ENCODE peak calls at places on chromosome 11, in four cellular contexts. One of them, this sample, is unnamed.

GRCh38 chr11:7252683-7253213 is 1.0 kb downstream of the SYT9 start:
- DNase-seq in heart left ventricle: no peak
- DNase-seq in endothelial cell of umbilical vein: no peak
- DNase-seq in mammary epithelial cell: no peak
- DNase-seq in this sample: no peak

GRCh38 chr11:106001304-106002012 is 20.6 kb downstream of the MSANTD4 start:
- DNase-seq in heart left ventricle: no peak
- DNase-seq in endothelial cell of umbilical vein: no peak
- DNase-seq in mammary epithelial cell: no peak
- DNase-seq in this sample: no peak

GRCh38 chr11:34846467-34846866 is 69.7 kb downstream of the APIP start:
- DNase-seq in heart left ventricle: no peak
- DNase-seq in endothelial cell of umbilical vein: no peak
- DNase-seq in mammary epithelial cell: no peak
- DNase-seq in this sample: no peak

GRCh38 chr11:73330569-73331093 is 22.6 kb downstream of the ARHGEF17 start:
- DNase-seq in heart left ventricle: no peak
- DNase-seq in endothelial cell of umbilical vein: peak; percentile 48
- DNase-seq in mammary epithelial cell: no peak
- DNase-seq in this sample: no peak

GRCh38 chr11:70397336-70397982 is 870 bp upstream of the CTTN start:
- DNase-seq in heart left ventricle: no peak
- DNase-seq in endothelial cell of umbilical vein: no peak
- DNase-seq in mammary epithelial cell: no peak
- DNase-seq in this sample: no peak

GRCh38 chr11:102419181-102419580 is 33.4 kb downstream of the TMEM123 start:
- DNase-seq in heart left ventricle: no peak
- DNase-seq in endothelial cell of umbilical vein: no peak
- DNase-seq in mammary epithelial cell: peak; percentile 50
- DNase-seq in this sample: no peak

GRCh38 chr11:65615950-65616574 is 486 bp downstream of the PCNX3 start:
- DNase-seq in heart left ventricle: no peak
- DNase-seq in endothelial cell of umbilical vein: no peak
- DNase-seq in mammary epithelial cell: peak; percentile 9
- DNase-seq in this sample: no peak

GRCh38 chr11:105230586-105230985 is 91.0 kb upstream of the CARD18 start:
- DNase-seq in heart left ventricle: no peak
- DNase-seq in endothelial cell of umbilical vein: no peak
- DNase-seq in mammary epithelial cell: peak; percentile 14
- DNase-seq in this sample: no peak

GRCh38 chr11:86067230-86068137 is 1.4 kb downstream of the PICALM start:
- DNase-seq in heart left ventricle: no peak
- DNase-seq in endothelial cell of umbilical vein: peak; percentile 56
- DNase-seq in mammary epithelial cell: peak; percentile 59
- DNase-seq in this sample: no peak

GRCh38 chr11:26286472-26287066 is 45.4 kb upstream of the ANO3 start:
- DNase-seq in heart left ventricle: no peak
- DNase-seq in endothelial cell of umbilical vein: peak; percentile 37
- DNase-seq in mammary epithelial cell: peak; percentile 1
- DNase-seq in this sample: no peak

DNA sequence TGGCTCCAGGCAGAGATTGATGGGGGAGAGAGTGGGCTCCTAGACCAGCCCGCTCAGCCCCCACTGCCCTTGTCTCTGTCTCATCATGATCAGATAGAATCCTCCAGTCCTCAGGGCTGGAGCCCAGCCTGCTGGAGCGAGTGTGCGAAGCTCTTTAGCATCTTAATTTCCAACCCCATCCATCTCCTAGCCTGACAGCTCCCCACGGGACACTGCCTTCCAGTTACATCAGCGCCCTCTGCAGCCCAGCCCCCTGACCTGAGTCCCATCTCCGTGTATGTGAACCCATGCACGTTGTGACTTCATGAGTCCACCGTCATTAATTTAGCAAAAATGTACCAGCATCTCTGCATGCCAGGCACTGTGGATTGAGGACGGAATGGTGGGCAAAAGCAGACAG is 2.1 kb downstream of the P2RX3 start:
- DNase-seq in heart left ventricle: peak; percentile 43
- DNase-seq in endothelial cell of umbilical vein: peak; percentile 19
- DNase-seq in mammary epithelial cell: no peak
- DNase-seq in this sample: no peak
- TF ChIP-seq CTCF in heart left ventricle: no peak
- TF ChIP-seq CTCF in endothelial cell of umbilical vein: no peak
- TF ChIP-seq CTCF in mammary epithelial cell: peak; percentile 28
- TF ChIP-seq CTCF in this sample: peak; percentile 31

DNA sequence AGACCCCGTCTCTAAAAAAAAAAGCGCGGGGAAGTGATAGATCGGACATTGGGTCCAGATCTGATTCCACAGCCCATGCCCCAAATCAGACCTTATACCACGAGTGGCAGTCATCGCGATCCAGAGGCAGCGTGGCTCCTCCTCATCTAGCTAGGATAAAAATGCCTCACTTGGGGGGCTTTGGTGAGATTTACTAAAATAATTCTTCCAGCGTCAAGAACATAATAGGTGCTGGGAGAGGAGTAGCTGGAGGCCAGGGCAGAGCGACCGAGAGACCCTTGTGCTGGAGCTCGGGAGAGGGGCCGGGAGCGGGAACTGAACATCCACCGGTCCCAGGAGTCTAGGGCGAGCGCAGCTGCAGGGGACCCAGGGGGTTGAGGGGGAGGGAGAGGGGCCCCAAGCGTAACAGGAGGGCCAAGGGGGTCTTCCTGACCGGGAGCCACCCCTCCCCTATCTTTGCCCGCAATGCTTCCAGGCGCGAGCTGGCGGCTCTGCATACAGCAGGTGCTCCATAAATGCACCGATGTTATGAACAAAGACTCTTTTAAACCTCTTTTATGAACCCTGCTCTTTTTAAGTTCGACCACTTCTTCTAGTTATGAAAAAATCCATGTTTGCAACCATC is 823 bp upstream of the CPT1A start:
- DNase-seq in heart left ventricle: no peak
- DNase-seq in endothelial cell of umbilical vein: no peak
- DNase-seq in mammary epithelial cell: no peak
- DNase-seq in this sample: no peak
- H3K4me3 ChIP-seq in heart left ventricle: peak overlapping the region; percentile 81
- H3K4me3 ChIP-seq in endothelial cell of umbilical vein: peak overlapping the region; percentile 65
- H3K4me3 ChIP-seq in mammary epithelial cell: peak overlapping the region; percentile 19
- H3K4me3 ChIP-seq in this sample: peak overlapping the region; percentile 73

GRCh38 chr11:132028380-132029240 is 658.2 kb downstream of the NTM start:
- DNase-seq in heart left ventricle: no peak
- DNase-seq in endothelial cell of umbilical vein: peak; percentile 74
- DNase-seq in mammary epithelial cell: no peak
- DNase-seq in this sample: no peak
- TF ChIP-seq CTCF in heart left ventricle: no peak
- TF ChIP-seq CTCF in endothelial cell of umbilical vein: peak; percentile 61
- TF ChIP-seq CTCF in mammary epithelial cell: peak; percentile 62
- TF ChIP-seq CTCF in this sample: peak; percentile 33

GRCh38 chr11:68036141-68036716 is 2.6 kb upstream of the TCIRG1 start:
- DNase-seq in heart left ventricle: no peak
- DNase-seq in endothelial cell of umbilical vein: no peak
- DNase-seq in mammary epithelial cell: no peak
- DNase-seq in this sample: no peak

GRCh38 chr11:68038226-68038717 is 553 bp upstream of the TCIRG1 start:
- DNase-seq in heart left ventricle: peak; percentile 43
- DNase-seq in endothelial cell of umbilical vein: peak; percentile 10
- DNase-seq in mammary epithelial cell: no peak
- DNase-seq in this sample: no peak

GRCh38 chr11:68038718-68039525 is at the start of gene TCIRG1:
- DNase-seq in heart left ventricle: peak; percentile 91
- DNase-seq in endothelial cell of umbilical vein: peak; percentile 88
- DNase-seq in mammary epithelial cell: peak; percentile 59
- DNase-seq in this sample: peak; percentile 35

GRCh38 chr11:68036717-68037239 is 2.0 kb upstream of the TCIRG1 start:
- DNase-seq in heart left ventricle: peak; percentile 73
- DNase-seq in endothelial cell of umbilical vein: no peak
- DNase-seq in mammary epithelial cell: no peak
- DNase-seq in this sample: no peak

DNA sequence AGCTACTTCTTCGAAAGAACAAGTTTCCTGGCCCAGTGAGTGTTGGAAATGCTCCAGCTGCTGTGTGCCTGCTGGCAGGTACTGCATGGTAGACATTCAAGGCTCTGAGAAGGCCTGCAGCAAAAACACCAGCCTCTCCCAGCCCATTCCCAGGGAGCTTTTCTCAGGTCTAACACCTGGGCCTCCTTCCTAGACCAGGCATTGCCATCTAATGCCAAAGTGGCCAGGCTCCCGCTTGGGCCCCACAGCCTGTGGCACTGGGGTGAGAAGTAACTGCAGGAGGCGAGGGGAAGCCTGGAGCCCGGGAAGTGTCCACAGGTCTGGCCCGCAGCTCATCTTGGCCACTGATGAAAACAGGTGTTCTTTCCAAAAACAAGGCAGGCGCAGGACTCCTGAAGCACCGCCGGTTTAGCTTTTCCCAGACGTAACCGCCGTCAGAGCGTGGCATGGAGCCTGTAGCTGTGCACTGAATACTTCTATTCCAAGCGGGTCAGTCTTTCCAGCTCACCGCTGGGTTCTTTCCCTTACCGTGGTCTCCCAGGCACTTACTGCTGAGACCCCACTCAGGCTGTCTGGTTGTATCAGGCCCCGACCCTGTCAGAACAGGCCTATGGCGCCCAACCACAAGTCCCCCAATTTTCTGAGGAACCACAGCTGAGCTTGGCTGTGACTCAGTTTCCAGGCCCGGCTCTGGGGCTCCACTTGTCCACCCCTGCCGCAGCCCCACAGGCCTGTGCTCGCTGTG is 1.2 kb upstream of the TCIRG1 start:
- DNase-seq in heart left ventricle: no peak
- DNase-seq in endothelial cell of umbilical vein: no peak
- DNase-seq in mammary epithelial cell: no peak
- DNase-seq in this sample: no peak
- H3K4me3 ChIP-seq in heart left ventricle: no peak overlapping the region
- H3K4me3 ChIP-seq in endothelial cell of umbilical vein: no peak overlapping the region
- H3K4me3 ChIP-seq in mammary epithelial cell: no peak overlapping the region
- H3K4me3 ChIP-seq in this sample: no peak overlapping the region

GRCh38 chr11:9095421-9095820 is 4.0 kb upstream of the SCUBE2 start:
- DNase-seq in heart left ventricle: no peak
- DNase-seq in endothelial cell of umbilical vein: no peak
- DNase-seq in mammary epithelial cell: no peak
- DNase-seq in this sample: no peak
- TF ChIP-seq CTCF in heart left ventricle: peak; percentile 21
- TF ChIP-seq CTCF in endothelial cell of umbilical vein: peak; percentile 17
- TF ChIP-seq CTCF in mammary epithelial cell: no peak
- TF ChIP-seq CTCF in this sample: peak; percentile 6

DNA sequence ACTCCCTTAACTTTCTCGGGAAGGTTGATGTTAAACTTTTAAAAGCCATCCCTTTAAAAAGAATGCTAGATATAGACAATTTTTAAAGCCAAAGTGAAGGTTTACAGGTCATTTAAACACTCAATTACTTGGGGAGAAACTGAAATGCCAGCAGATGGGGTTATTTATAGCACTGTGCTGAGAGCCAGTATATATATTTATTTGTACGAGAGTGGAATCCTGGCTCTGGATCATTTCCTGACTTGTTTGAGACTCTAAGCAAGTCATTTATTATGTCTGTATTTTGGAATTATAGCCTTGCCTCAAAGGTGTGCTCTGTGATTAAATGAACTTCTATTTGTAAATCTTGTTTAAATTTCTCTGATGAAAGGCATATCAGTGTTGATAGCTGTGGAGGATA is 6.8 kb upstream of the ZBED5 start:
- DNase-seq in heart left ventricle: no peak
- DNase-seq in endothelial cell of umbilical vein: peak; percentile 31
- DNase-seq in mammary epithelial cell: no peak
- DNase-seq in this sample: no peak
- H3K4me3 ChIP-seq in heart left ventricle: no peak overlapping the region
- H3K4me3 ChIP-seq in endothelial cell of umbilical vein: no peak overlapping the region
- H3K4me3 ChIP-seq in mammary epithelial cell: no peak overlapping the region
- H3K4me3 ChIP-seq in this sample: no peak overlapping the region

DNA sequence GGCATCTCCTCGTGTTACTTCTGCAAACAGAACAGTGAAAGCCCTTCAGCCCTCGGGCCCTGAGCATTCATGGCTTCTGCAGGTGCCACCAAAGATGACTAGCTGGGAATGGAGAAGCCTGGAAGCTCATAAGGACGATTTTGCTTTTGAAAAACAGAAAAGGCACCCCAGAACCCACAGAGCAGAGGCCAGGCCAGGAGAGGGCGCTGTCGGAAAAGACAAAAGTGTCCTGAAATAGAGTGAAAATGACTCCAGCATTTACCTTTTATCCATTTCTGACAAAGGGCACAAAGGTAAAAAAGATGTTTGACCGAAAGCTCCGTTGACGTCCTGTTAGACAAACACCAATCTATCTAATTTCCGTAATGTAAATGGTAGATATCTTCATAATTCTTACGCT is 37.6 kb downstream of the ZNF195 start:
- DNase-seq in heart left ventricle: no peak
- DNase-seq in endothelial cell of umbilical vein: peak; percentile 43
- DNase-seq in mammary epithelial cell: peak; percentile 27
- DNase-seq in this sample: no peak
- TF ChIP-seq CTCF in heart left ventricle: peak; percentile 63
- TF ChIP-seq CTCF in endothelial cell of umbilical vein: peak; percentile 69
- TF ChIP-seq CTCF in mammary epithelial cell: peak; percentile 82
- TF ChIP-seq CTCF in this sample: peak; percentile 55

GRCh38 chr11:803770-804598 is 1.0 kb downstream of the PIDD1 start:
- DNase-seq in heart left ventricle: no peak
- DNase-seq in endothelial cell of umbilical vein: no peak
- DNase-seq in mammary epithelial cell: peak; percentile 69
- DNase-seq in this sample: no peak
- H3K4me3 ChIP-seq in heart left ventricle: peak overlapping the region; percentile 74
- H3K4me3 ChIP-seq in endothelial cell of umbilical vein: peak overlapping the region; percentile 59
- H3K4me3 ChIP-seq in mammary epithelial cell: peak overlapping the region; percentile 68
- H3K4me3 ChIP-seq in this sample: peak overlapping the region; percentile 50

GRCh38 chr11:67095214-67095507 is 23.9 kb upstream of the KDM2A start:
- DNase-seq in heart left ventricle: no peak
- DNase-seq in endothelial cell of umbilical vein: no peak
- DNase-seq in mammary epithelial cell: no peak
- DNase-seq in this sample: no peak
- TF ChIP-seq CTCF in heart left ventricle: no peak
- TF ChIP-seq CTCF in endothelial cell of umbilical vein: no peak
- TF ChIP-seq CTCF in mammary epithelial cell: no peak
- TF ChIP-seq CTCF in this sample: no peak